ENCODE peak calls at places on chromosomes 3 and 15, in eight cellular contexts. F is heart left ventricle, I is uterus, S is transverse colon, Q is ovary, M is body of pancreas, C is tibial nerve, P is right lobe of liver. N is an unnamed sample.

GRCh38 chr3:107217161-107217560 is 160.1 kb upstream of the CCDC54 start:
- DNase-seq in F (no peak), I (no peak), S (no peak), Q (no peak), M (no peak), C (no peak), P (no peak), N (no peak)

GRCh38 chr3:115321396-115321795 is 174.3 kb upstream of the ZBTB20 start:
- DNase-seq in F (no peak), I (no peak), S (no peak), Q (no peak), M (no peak), C (no peak), P (no peak), N (no peak)

GRCh38 chr3:9976736-9977709 is 9.6 kb downstream of the EMC3 start:
- DNase-seq in F (peak), I (peak), S (peak), Q (no peak), M (peak), C (peak), P (peak), N (no peak)

GRCh38 chr15:85289677-85290365 is 90.6 kb upstream of the AKAP13 start:
- DNase-seq in F (peak), I (no peak), S (peak), Q (no peak), M (peak), C (no peak), P (peak), N (no peak)

GRCh38 chr3:123733341-123733740 is 148.5 kb upstream of the HACD2 start:
- DNase-seq in F (no peak), I (no peak), S (no peak), Q (no peak), M (no peak), C (no peak), P (no peak), N (no peak)

GRCh38 chr3:155281892-155282291 is 11.6 kb downstream of the STRIT1 start:
- DNase-seq in F (no peak), I (no peak), S (no peak), Q (no peak), M (no peak), C (no peak), P (no peak), N (no peak)

GRCh38 chr3:119829431-119829830 is 47.5 kb downstream of the NR1I2 start:
- DNase-seq in F (no peak), I (no peak), S (no peak), Q (no peak), M (no peak), C (no peak), P (no peak), N (no peak)

GRCh38 chr15:29736745-29737023 is 85.6 kb downstream of the TJP1 start:
- DNase-seq in F (peak), I (no peak), S (no peak), Q (no peak), M (peak), C (no peak), P (peak), N (no peak)

GRCh38 chr3:153757839-153758238 is 363.4 kb upstream of the ARHGEF26 start:
- DNase-seq in F (no peak), I (no peak), S (no peak), Q (no peak), M (no peak), C (no peak), P (no peak), N (no peak)

GRCh38 chr3:156160653-156161052 is 40.3 kb downstream of the KCNAB1 start:
- DNase-seq in F (no peak), I (no peak), S (no peak), Q (no peak), M (no peak), C (no peak), P (no peak), N (no peak)

GRCh38 chr3:169295126-169295525 is 368.4 kb downstream of the MECOM start:
- DNase-seq in F (no peak), I (no peak), S (no peak), Q (no peak), M (no peak), C (no peak), P (no peak), N (no peak)

GRCh38 chr3:67384790-67385397 is 269.5 kb downstream of the SUCLG2 start:
- DNase-seq in F (no peak), I (no peak), S (no peak), Q (no peak), M (peak), C (no peak), P (no peak), N (no peak)

GRCh38 chr3:138944842-138945645 is 1.9 kb downstream of the FOXL2 start:
- DNase-seq in F (no peak), I (no peak), S (peak), Q (peak), M (no peak), C (no peak), P (no peak), N (peak)

GRCh38 chr15:36062357-36062756 is 516.4 kb upstream of the DPH6 start:
- DNase-seq in F (no peak), I (no peak), S (no peak), Q (no peak), M (no peak), C (no peak), P (no peak), N (no peak)

GRCh38 chr3:4945318-4945717 is 33.9 kb upstream of the BHLHE40 start:
- DNase-seq in F (no peak), I (no peak), S (no peak), Q (no peak), M (no peak), C (no peak), P (no peak), N (no peak)

DNA sequence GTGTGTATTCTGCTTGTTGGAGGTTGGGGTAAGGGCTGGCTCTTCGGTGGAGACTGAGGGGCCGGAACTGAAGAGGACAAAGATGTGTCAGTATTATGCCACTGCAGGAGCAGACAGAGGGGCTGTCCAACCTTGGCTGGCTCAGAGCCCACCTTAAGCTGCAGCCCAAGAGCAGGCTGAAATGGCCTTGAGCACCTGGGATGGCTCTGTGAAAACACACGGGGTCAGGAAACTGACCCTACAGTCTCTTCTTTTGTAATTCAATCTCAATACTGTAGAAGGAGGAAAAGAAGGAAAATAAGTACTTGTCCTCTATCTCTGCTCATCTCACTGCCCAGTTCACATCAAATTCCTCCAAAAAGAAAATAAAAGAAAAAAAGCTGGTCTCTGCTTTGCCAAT is 63.7 kb upstream of the GOLIM4 start:
- DNase-seq in F (no peak), I (no peak), S (no peak), Q (no peak), M (no peak), C (no peak), P (no peak), N (no peak)
- TF ChIP-seq POLR2A in F (no peak), I (no peak), S (no peak), Q (no peak), M (no peak), C (no peak), P (no peak), N (no peak)

DNA sequence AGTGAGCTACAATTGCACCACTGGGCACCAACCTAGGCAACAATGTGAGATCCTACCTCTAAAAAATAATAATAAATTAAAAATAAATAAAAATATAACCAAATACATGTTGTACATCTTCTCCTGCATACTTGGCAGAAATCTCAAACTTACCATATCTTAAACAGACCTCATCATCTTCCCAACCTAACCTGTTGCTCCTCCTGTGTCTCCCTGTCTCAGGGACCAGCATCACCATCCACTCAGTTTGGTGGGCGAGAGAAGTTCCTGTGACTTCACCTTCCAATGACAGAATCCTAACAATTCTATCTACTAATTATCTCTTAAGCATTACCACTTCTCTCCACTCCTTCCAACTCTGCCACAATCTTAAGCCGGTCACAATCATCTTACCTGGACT is 3.3 kb downstream of the PIK3R4 start:
- DNase-seq in F (no peak), I (no peak), S (no peak), Q (no peak), M (no peak), C (no peak), P (no peak), N (no peak)
- H3K27ac ChIP-seq in F (no peak), I (no peak), S (no peak), Q (no peak), M (no peak), C (no peak), P (no peak), N (no peak)

DNA sequence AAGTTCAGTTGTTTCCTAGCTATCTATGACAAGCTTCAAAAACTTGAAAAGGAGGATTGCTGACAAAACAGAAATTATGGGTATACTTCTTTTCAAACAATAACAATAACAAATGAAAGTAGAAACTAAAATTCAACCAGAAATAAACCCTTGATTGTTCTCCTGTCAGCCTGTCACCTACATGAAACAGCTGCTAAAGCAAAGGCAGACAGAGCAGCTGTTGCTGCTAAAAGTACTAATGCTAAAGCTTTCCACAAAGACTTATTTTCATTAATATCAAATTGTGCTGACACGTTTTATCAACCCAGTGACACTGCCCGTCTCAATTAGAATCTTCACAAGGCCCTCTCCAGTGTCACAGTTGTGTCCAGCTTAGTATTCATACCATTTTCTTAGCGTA is 533.2 kb upstream of the GBE1 start:
- DNase-seq in F (no peak), I (no peak), S (no peak), Q (no peak), M (no peak), C (no peak), P (no peak), N (no peak)
- TF ChIP-seq POLR2A in F (no peak), I (no peak), S (no peak), Q (no peak), M (no peak), C (no peak), P (no peak), N (no peak)

GRCh38 chr3:195903950-195904290 is 4.4 kb downstream of the TNK2 start:
- DNase-seq in F (no peak), I (peak), S (no peak), Q (peak), M (no peak), C (no peak), P (no peak), N (no peak)

GRCh38 chr3:195897853-195898415 is 10.4 kb downstream of the TNK2 start:
- DNase-seq in F (no peak), I (no peak), S (no peak), Q (no peak), M (no peak), C (no peak), P (no peak), N (no peak)

GRCh38 chr3:195899701-195900425 is 8.5 kb downstream of the TNK2 start:
- DNase-seq in F (no peak), I (no peak), S (no peak), Q (peak), M (no peak), C (no peak), P (no peak), N (no peak)

GRCh38 chr3:195897081-195897852 is 11.1 kb downstream of the TNK2 start:
- DNase-seq in F (peak), I (peak), S (no peak), Q (peak), M (no peak), C (no peak), P (no peak), N (no peak)

GRCh38 chr3:195900426-195901355 is 7.7 kb downstream of the TNK2 start:
- DNase-seq in F (peak), I (no peak), S (peak), Q (peak), M (peak), C (peak), P (peak), N (peak)
- H3K27ac ChIP-seq in F (peak), I (no peak), S (peak), Q (no peak), M (no peak), C (peak), P (no peak), N (peak)

DNA sequence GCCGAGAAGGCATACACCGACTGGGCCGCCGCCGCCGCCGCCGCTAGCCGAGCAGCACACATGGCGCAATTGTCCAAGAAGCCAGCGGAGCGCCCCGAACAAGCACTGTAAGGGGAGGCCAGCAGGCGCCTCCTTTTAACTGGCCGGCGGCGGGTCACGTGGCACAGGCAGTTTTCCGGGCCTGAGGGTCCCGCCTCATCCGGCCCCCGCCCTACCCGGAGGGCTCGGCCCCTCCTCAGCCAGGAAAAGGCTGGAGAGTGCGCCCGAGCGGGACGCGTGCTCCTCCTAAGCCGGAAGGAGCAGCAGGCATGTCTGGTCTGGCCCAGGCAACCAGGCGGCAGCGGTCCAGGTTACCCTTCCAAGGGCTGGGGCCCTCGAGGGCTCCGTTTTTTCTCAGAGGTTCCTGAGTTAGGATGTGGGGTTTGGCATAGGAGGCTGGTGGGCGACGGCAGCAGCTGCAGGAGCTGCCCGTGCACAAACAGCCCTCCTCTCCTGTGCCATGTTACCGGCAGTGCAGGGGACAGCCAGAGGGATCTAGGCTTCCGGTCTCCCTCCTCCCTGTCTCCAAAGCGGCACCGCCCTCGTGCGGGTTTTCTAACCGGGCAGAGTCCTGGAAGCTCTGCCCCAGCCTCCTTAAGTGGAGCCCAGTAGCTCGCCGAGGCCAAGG is at the start of gene GPX1:
- DNase-seq in F (peak), I (peak), S (peak), Q (peak), M (peak), C (peak), P (peak), N (peak)
- TF ChIP-seq POLR2A in F (peak), I (peak), S (peak), Q (peak), M (peak), C (peak), P (peak), N (peak)

GRCh38 chr3:72324253-72324811 is 523.9 kb downstream of the SHQ1 start:
- DNase-seq in F (no peak), I (no peak), S (no peak), Q (no peak), M (no peak), C (no peak), P (no peak), N (no peak)
- H3K27ac ChIP-seq in F (no peak), I (no peak), S (no peak), Q (no peak), M (no peak), C (no peak), P (no peak), N (no peak)

DNA sequence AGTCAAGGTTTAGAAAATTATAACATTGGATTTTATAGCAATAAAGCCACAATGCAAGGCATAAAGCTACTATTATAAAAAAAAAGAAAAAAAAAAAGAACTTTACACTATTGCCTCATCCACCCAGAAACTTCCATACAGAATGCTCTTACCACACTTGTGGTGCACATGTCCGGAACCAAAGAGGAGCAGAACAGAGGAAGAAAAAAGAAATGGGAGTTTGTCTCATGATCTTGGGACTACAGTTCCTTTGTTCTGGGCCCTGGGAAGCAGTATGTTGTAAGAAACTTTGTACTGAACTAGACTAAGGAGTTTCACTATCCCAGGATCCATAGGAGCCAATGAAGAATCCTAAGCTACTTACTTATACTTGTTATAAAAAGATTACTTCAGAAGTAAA is 36.2 kb downstream of the FMN1 start:
- DNase-seq in F (no peak), I (no peak), S (no peak), Q (no peak), M (no peak), C (no peak), P (no peak), N (no peak)
- TF ChIP-seq POLR2A in F (no peak), I (no peak), S (no peak), Q (no peak), M (no peak), C (no peak), P (no peak), N (no peak)